ENCODE peak calls at places on chromosomes 3 and 15, in seven cellular contexts. Q, R, P, K, L, G and O are unnamed samples.

GRCh38 chr3:186520436-186520835 is 23.7 kb downstream of the CRYGS start:
- DNase-seq in Q (no peak), R (no peak), P (no peak), K (no peak), L (no peak), G (no peak), O (no peak)

GRCh38 chr15:66701422-66702034 is 508 bp upstream of the SMAD6 start:
- DNase-seq in Q (peak), R (peak), P (peak), K (peak), L (peak), G (peak), O (no peak)

GRCh38 chr3:63655519-63655918 is 3.0 kb downstream of the SNTN start:
- DNase-seq in Q (no peak), R (no peak), P (no peak), K (peak), L (peak), G (no peak), O (peak)

GRCh38 chr3:12708584-12709192 is 44.8 kb upstream of the RAF1 start:
- DNase-seq in Q (no peak), R (peak), P (no peak), K (peak), L (peak), G (no peak), O (peak)

GRCh38 chr3:165491487-165491886 is 295.3 kb upstream of the SLITRK3 start:
- DNase-seq in Q (no peak), R (no peak), P (no peak), K (no peak), L (no peak), G (no peak), O (no peak)

GRCh38 chr3:114494498-114494897 is 200.7 kb downstream of the TIGIT start:
- DNase-seq in Q (no peak), R (no peak), P (no peak), K (no peak), L (no peak), G (no peak), O (no peak)

GRCh38 chr3:126682046-126682445 is 22.0 kb upstream of the CHCHD6 start:
- DNase-seq in Q (no peak), R (no peak), P (no peak), K (no peak), L (no peak), G (no peak), O (no peak)

GRCh38 chr3:81242871-81243270 is 518.6 kb downstream of the GBE1 start:
- DNase-seq in Q (no peak), R (no peak), P (no peak), K (peak), L (no peak), G (no peak), O (peak)

GRCh38 chr3:106114848-106115247 is 246.0 kb upstream of the CBLB start:
- DNase-seq in Q (no peak), R (no peak), P (no peak), K (peak), L (peak), G (no peak), O (peak)

GRCh38 chr3:10251006-10251405 is 2.7 kb downstream of the TATDN2 start:
- DNase-seq in Q (no peak), R (no peak), P (no peak), K (no peak), L (no peak), G (no peak), O (no peak)

GRCh38 chr15:50767332-50767861 is 1.9 kb upstream of the SPPL2A start:
- DNase-seq in Q (no peak), R (peak), P (no peak), K (no peak), L (no peak), G (no peak), O (no peak)

GRCh38 chr3:33980252-33980651 is 181.8 kb downstream of the PDCD6IP start:
- DNase-seq in Q (no peak), R (no peak), P (no peak), K (peak), L (peak), G (no peak), O (peak)

GRCh38 chr15:45855210-45855906 is 220.5 kb downstream of the SQOR start:
- DNase-seq in Q (no peak), R (no peak), P (no peak), K (no peak), L (peak), G (no peak), O (no peak)

GRCh38 chr15:21260966-21261395 is 179.3 kb downstream of the POTEB3 start:
- DNase-seq in Q (no peak), R (peak), P (no peak), K (peak), L (peak), G (no peak), O (no peak)

GRCh38 chr3:111903067-111903511 is 44.0 kb downstream of the PHLDB2 start:
- DNase-seq in Q (no peak), R (no peak), P (no peak), K (peak), L (peak), G (no peak), O (peak)

GRCh38 chr15:83604549-83604948 is 49.4 kb upstream of the ADAMTSL3 start:
- DNase-seq in Q (no peak), R (no peak), P (no peak), K (no peak), L (no peak), G (no peak), O (no peak)

GRCh38 chr3:194283218-194284006 is 67.7 kb downstream of the CPN2 start:
- DNase-seq in Q (no peak), R (no peak), P (no peak), K (no peak), L (no peak), G (no peak), O (no peak)

GRCh38 chr3:132445812-132446211 is 28.5 kb downstream of the DNAJC13 start:
- DNase-seq in Q (no peak), R (no peak), P (no peak), K (peak), L (peak), G (no peak), O (peak)

GRCh38 chr15:101431748-101432147 is 57.8 kb downstream of the PCSK6 start:
- DNase-seq in Q (no peak), R (no peak), P (no peak), K (no peak), L (no peak), G (no peak), O (no peak)

GRCh38 chr15:68650901-68651709 is 72.3 kb downstream of the CORO2B start:
- DNase-seq in Q (peak), R (peak), P (peak), K (no peak), L (no peak), G (peak), O (no peak)

GRCh38 chr3:141275032-141275422 is 43.4 kb downstream of the PXYLP1 start:
- DNase-seq in Q (no peak), R (no peak), P (no peak), K (peak), L (peak), G (no peak), O (peak)